ENCODE peak calls at places on chromosomes 7 and 10, in five cellular contexts. V, D, Y, A and Z are unnamed samples.
A peak's percentile ranks its signal among the peaks of the same experiment; 100 is the strongest.

GRCh38 chr7:139687980-139688632 is 89.7 kb downstream of the HIPK2 start:
- DNase-seq in V (no peak), D (no peak), Y (no peak), A (no peak), Z (no peak)

GRCh38 chr10:62726142-62726541 is 78.4 kb upstream of the ADO start:
- DNase-seq in V (no peak), D (no peak), Y (no peak), A (no peak), Z (no peak)

GRCh38 chr10:34814228-34815173 is 595 bp downstream of the PARD3 start:
- DNase-seq in V (no peak), D (peak; percentile 71), Y (peak; percentile 69), A (peak; percentile 89), Z (peak; percentile 54)

GRCh38 chr10:78889536-78890063 is 179.2 kb upstream of the ZMIZ1 start:
- DNase-seq in V (no peak), D (no peak), Y (no peak), A (peak; percentile 8), Z (no peak)

GRCh38 chr10:80568306-80568705 is 30.6 kb downstream of the SH2D4B start:
- DNase-seq in V (no peak), D (no peak), Y (no peak), A (no peak), Z (no peak)

GRCh38 chr7:105011771-105012502 is 2.1 kb upstream of the KMT2E start:
- DNase-seq in V (peak; percentile 31), D (no peak), Y (no peak), A (no peak), Z (peak; percentile 42)

GRCh38 chr7:84073476-84073875 is 121.1 kb downstream of the SEMA3A start:
- DNase-seq in V (no peak), D (no peak), Y (no peak), A (no peak), Z (no peak)

GRCh38 chr10:117334075-117334474 is 41.2 kb downstream of the PDZD8 start:
- DNase-seq in V (no peak), D (no peak), Y (no peak), A (no peak), Z (no peak)

GRCh38 chr7:131895541-131896173 is 339.2 kb upstream of the PODXL start:
- DNase-seq in V (no peak), D (no peak), Y (no peak), A (peak; percentile 70), Z (peak; percentile 97)

GRCh38 chr7:57381581-57381980 is 68.4 kb upstream of the ZNF716 start:
- DNase-seq in V (no peak), D (no peak), Y (no peak), A (no peak), Z (no peak)

GRCh38 chr10:76129213-76129612 is 697.8 kb downstream of the LRMDA start:
- DNase-seq in V (no peak), D (no peak), Y (no peak), A (no peak), Z (no peak)

GRCh38 chr10:91875156-91875555 is 34.1 kb downstream of the FGFBP3 start:
- DNase-seq in V (no peak), D (no peak), Y (no peak), A (no peak), Z (no peak)

GRCh38 chr10:113073549-113074189 is 123.6 kb downstream of the TCF7L2 start:
- DNase-seq in V (no peak), D (no peak), Y (peak; percentile 78), A (peak; percentile 87), Z (no peak)

GRCh38 chr7:157211710-157212109 is 73.0 kb downstream of the UBE3C start:
- DNase-seq in V (no peak), D (no peak), Y (no peak), A (no peak), Z (no peak)

GRCh38 chr7:26410156-26410555 is 118.5 kb downstream of the SNX10 start:
- DNase-seq in V (no peak), D (no peak), Y (no peak), A (no peak), Z (no peak)

GRCh38 chr7:99975782-99976521 is at the start of gene AZGP1:
- DNase-seq in V (no peak), D (no peak), Y (no peak), A (no peak), Z (no peak)

GRCh38 chr7:2873146-2873545 is 29.0 kb upstream of the GNA12 start:
- DNase-seq in V (no peak), D (no peak), Y (no peak), A (peak; percentile 55), Z (no peak)

GRCh38 chr7:155729847-155730246 is 82.4 kb downstream of the SHH start:
- DNase-seq in V (no peak), D (no peak), Y (no peak), A (no peak), Z (peak; percentile 21)

GRCh38 chr7:134520130-134520529 is 7.2 kb upstream of the AKR1B10 start:
- DNase-seq in V (no peak), D (no peak), Y (no peak), A (no peak), Z (no peak)

DNA sequence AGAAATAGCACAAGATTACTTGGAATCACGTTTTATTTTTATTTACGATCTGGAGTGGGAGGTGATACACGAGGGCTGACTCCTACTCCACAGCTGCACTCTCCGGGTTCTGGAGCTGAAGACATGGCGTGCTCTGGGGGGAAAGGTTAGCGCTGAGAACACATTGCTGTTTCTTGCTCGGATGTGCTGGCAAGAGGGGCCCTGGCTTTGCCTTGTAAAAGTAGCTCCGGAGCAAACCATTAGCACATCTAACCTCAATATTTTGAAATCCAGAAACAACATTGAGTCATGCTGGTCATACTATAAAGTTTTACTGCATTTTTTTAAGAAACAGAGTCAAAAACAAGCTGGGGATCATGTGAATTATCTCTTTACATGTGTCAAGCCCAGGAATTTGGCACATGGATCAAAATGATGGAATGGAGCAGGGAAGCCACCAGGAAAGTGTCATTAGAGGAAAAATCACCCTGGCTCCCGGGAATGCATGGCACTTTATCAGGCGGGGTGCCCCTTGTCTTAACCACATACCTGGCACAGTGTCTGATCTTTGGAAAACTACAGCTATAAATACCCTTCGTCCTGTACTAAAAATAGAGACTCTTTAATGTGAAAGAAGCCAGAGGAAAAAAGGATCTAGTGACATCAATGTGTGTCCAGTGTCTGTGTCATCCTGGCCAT is 31.6 kb upstream of the LYZL1 start:
- DNase-seq in V (no peak), D (peak; percentile 62), Y (peak; percentile 89), A (no peak), Z (no peak)
- H3K4me1 ChIP-seq in V (no peaks in the 10 kb centered on the region), D (peaks cover 56% of the 10 kb centered on the region), Y (peaks cover 16% of the 10 kb centered on the region), A (peaks cover 10% of the 10 kb centered on the region), Z (peaks cover 37% of the 10 kb centered on the region)

GRCh38 chr10:52875341-52875740 is 102.8 kb upstream of the MBL2 start:
- DNase-seq in V (no peak), D (no peak), Y (no peak), A (no peak), Z (no peak)
- H3K4me3 ChIP-seq in V (no peak overlapping the region), D (no peak overlapping the region), Y (no peak overlapping the region), A (no peak overlapping the region), Z (no peak overlapping the region)

GRCh38 chr10:70827358-70827757 is 11.6 kb downstream of the SGPL1 start:
- DNase-seq in V (no peak), D (no peak), Y (no peak), A (no peak), Z (no peak)

GRCh38 chr10:70832236-70832635 is 16.5 kb downstream of the SGPL1 start:
- DNase-seq in V (no peak), D (no peak), Y (no peak), A (no peak), Z (no peak)

GRCh38 chr10:70830185-70830584 is 14.4 kb downstream of the SGPL1 start:
- DNase-seq in V (no peak), D (no peak), Y (no peak), A (no peak), Z (no peak)

GRCh38 chr10:70828923-70829322 is 13.2 kb downstream of the SGPL1 start:
- DNase-seq in V (no peak), D (no peak), Y (no peak), A (no peak), Z (no peak)

DNA sequence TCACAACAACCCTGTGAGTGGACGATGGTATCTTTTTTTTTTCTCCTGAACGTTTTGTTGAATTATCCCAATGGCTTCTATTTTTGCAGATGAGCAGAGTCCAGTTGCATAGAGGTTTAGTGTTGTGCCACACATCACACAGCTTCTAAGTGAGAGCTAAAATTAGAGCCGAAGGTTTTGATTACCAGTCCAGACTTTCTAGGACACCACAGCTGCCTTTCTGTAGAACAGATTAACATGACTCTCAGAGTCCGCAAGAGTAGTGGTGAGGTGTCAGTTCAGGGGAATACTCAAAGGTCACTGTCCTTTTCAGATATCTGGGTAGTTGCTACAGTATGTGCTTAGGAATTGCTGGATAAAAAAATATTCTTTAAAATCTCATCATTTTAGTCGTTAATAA is 13.8 kb downstream of the SGPL1 start:
- DNase-seq in V (no peak), D (peak; percentile 71), Y (no peak), A (no peak), Z (no peak)
- H3K4me1 ChIP-seq in V (no peaks in the 10 kb centered on the region), D (peaks cover 89% of the 10 kb centered on the region), Y (peaks cover 40% of the 10 kb centered on the region), A (peaks cover 11% of the 10 kb centered on the region), Z (no peaks in the 10 kb centered on the region)

DNA sequence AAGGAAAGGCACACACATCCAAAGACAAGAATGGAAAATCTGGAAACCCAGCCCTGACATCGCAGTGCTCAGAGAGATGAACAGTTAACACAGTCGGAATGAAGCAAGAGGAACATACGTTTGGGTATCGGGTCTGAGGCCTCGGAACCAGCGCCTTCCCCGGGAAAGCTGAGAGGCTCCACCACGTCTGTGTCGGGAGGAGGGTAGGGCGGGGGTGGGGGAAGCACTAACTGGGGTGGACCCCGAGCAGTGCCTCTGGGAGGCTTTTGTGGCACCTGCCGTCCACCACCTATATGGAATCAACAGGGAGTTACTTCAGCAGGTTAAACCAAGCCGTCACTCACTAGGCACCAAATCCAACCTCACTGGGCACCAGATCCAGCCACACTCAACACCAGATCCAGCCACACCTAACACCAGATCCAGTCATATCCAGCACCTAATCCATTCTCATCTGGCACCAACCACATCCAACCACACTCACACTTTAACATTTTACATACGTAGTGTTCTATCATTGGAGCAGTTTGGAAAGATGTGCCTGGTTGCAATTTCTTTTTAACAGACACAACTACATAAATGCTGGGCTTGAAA is 233.6 kb downstream of the COBL start:
- DNase-seq in V (no peak), D (no peak), Y (no peak), A (no peak), Z (no peak)
- H3K4me3 ChIP-seq in V (no peak overlapping the region), D (no peak overlapping the region), Y (no peak overlapping the region), A (no peak overlapping the region), Z (no peak overlapping the region)

GRCh38 chr7:98223351-98223897 is 12.2 kb downstream of the BHLHA15 start:
- DNase-seq in V (no peak), D (no peak), Y (no peak), A (no peak), Z (no peak)
- H3K4me1 ChIP-seq in V (no peaks in the 10 kb centered on the region), D (no peaks in the 10 kb centered on the region), Y (no peaks in the 10 kb centered on the region), A (no peaks in the 10 kb centered on the region), Z (no peaks in the 10 kb centered on the region)

DNA sequence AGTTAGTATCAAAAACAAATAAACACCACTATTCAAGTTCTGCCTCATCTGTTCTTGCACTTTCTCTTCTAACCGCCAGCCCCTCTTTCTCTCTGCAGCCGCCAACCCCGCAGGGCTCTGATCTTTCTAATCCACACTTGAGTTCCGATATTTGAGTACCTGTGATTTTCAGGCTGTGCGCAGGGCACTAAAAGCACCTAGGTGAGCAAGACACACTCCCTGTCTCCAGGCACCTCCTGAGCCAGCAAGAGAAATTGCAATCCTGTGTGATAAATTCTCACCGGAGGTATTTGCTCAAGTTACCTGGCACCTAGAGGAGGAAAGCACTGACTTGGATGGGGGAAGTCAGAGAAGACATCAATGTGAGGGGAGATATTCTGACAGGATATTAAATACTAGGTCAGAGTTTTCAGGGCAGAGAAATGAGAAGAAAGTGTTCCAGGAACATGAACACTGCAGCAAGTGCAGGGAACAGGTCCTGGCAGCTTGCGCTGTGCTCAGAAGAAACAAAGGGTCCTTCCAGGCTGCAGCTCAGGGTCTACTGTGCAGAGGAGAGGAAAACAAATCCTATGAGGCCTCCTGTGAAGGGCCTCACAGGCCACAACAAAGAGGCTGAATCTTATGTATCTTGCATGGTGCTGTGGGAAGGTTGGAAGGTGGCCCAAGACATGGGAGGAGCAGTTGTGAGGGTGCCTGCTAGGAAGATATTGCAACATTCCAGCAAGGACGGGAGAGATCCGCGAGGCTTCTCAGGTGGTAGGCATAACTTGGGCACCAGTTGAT is 568.7 kb upstream of the MGMT start:
- DNase-seq in V (no peak), D (no peak), Y (no peak), A (peak; percentile 74), Z (no peak)
- H3K4me3 ChIP-seq in V (no peak overlapping the region), D (no peak overlapping the region), Y (no peak overlapping the region), A (no peak overlapping the region), Z (no peak overlapping the region)